ENCODE peak calls at places on chromosomes 3 and 15, in four cellular contexts. W is tibial nerve, Y is spleen, T is breast epithelium. I is an unnamed sample. For H3K9me3 and H3K4me1, the result is how much of the 10 kb centered on the place peaks cover.

GRCh38 chr3:183576487-183577107 is 21.1 kb upstream of the KLHL6 start:
- DNase-seq in T (no peak), Y (no peak), W (no peak), I (no peak)

GRCh38 chr3:89699771-89700170 is 592.4 kb downstream of the EPHA3 start:
- DNase-seq in W (no peak), T (no peak), Y (no peak), I (peak)

GRCh38 chr3:55654123-55654787 is 167.1 kb upstream of the WNT5A start:
- DNase-seq in Y (no peak), T (no peak), W (no peak), I (no peak)

GRCh38 chr15:66912001-66912400 is 153.4 kb upstream of the SMAD3 start:
- DNase-seq in W (no peak), T (no peak), Y (no peak), I (no peak)

GRCh38 chr15:79170256-79170664 is 79.7 kb upstream of the RASGRF1 start:
- DNase-seq in Y (no peak), T (no peak), W (no peak), I (no peak)

GRCh38 chr3:87359807-87360206 is 83.4 kb upstream of the POU1F1 start:
- DNase-seq in T (peak), Y (no peak), W (no peak), I (no peak)

GRCh38 chr3:190382082-190382481 is 5.9 kb upstream of the CLDN16 start:
- DNase-seq in T (no peak), Y (no peak), W (no peak), I (no peak)

GRCh38 chr15:52208306-52208946 is 17.2 kb upstream of the GNB5 start:
- DNase-seq in Y (peak), T (no peak), W (peak), I (peak)

GRCh38 chr3:165839296-165840076 is 2.3 kb upstream of the BCHE start:
- DNase-seq in Y (no peak), W (no peak), T (no peak), I (no peak)

GRCh38 chr3:56415672-56416071 is 52.6 kb downstream of the ERC2 start:
- DNase-seq in T (no peak), W (no peak), Y (no peak), I (no peak)

GRCh38 chr3:122918576-122919290 is 108.8 kb downstream of the SEMA5B start:
- DNase-seq in T (no peak), W (no peak), Y (peak), I (no peak)

GRCh38 chr3:146555311-146555710 is 10.9 kb upstream of the PLSCR1 start:
- DNase-seq in T (no peak), W (no peak), Y (no peak), I (no peak)

GRCh38 chr15:60077581-60078359 is 73.7 kb downstream of the FOXB1 start:
- DNase-seq in T (no peak), W (no peak), Y (no peak), I (no peak)

GRCh38 chr15:56040081-56041035 is 46.9 kb upstream of the NEDD4 start:
- DNase-seq in W (peak), T (no peak), Y (no peak), I (no peak)

GRCh38 chr15:36605626-36606263 is 26.3 kb downstream of the CDIN1 start:
- DNase-seq in T (no peak), W (no peak), Y (no peak), I (no peak)

GRCh38 chr3:72176537-72177041 is 391.6 kb upstream of the PROK2 start:
- DNase-seq in T (no peak), W (no peak), Y (no peak), I (peak)

GRCh38 chr3:140768921-140769320 is 91.1 kb downstream of the TRIM42 start:
- DNase-seq in W (no peak), T (no peak), Y (no peak), I (no peak)

GRCh38 chr3:182245059-182245458 is 533.3 kb downstream of the SOX2 start:
- DNase-seq in Y (no peak), W (no peak), T (no peak), I (no peak)

GRCh38 chr3:168977696-168978374 is 685.7 kb downstream of the MECOM start:
- DNase-seq in Y (no peak), W (no peak), T (no peak), I (no peak)

DNA sequence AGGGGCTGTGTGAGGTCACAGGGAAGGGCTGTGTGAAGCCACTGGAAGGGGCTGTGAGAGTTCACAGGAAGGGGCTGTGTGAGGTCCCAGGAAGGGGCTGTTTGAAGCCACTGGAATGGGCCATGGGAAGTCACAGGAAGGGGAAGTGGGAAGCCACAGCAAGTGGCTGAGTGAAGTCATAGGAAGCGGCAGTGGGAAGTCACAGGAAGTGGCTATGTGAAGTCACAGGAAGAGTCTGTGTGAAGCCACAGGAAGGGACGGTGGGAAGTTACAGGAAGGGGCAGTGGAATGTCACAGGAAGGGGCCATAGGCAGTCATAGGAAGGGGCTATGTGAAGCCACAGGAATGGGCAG is 37.4 kb downstream of the GASK1A start:
- DNase-seq in T (no peak), W (no peak), Y (no peak), I (no peak)
- H3K9me3 ChIP-seq in T (under half), W (under half), Y (under half), I (under half)

GRCh38 chr3:51673181-51673801 is 2.2 kb downstream of the TEX264 start:
- DNase-seq in W (no peak), Y (no peak), T (no peak), I (peak)

GRCh38 chr3:51670711-51671089 is 352 bp upstream of the TEX264 start:
- DNase-seq in T (no peak), Y (no peak), W (no peak), I (no peak)

GRCh38 chr3:51670053-51670666 is 892 bp upstream of the TEX264 start:
- DNase-seq in T (no peak), Y (no peak), W (no peak), I (no peak)

GRCh38 chr3:51672083-51672475 is 1.0 kb downstream of the TEX264 start:
- DNase-seq in W (no peak), Y (no peak), T (no peak), I (no peak)

GRCh38 chr3:51671090-51672082 is at the start of gene TEX264:
- DNase-seq in T (peak), W (peak), Y (peak), I (peak)
- TF ChIP-seq POLR2A in T (peak), W (peak), Y (peak), I (peak)

DNA sequence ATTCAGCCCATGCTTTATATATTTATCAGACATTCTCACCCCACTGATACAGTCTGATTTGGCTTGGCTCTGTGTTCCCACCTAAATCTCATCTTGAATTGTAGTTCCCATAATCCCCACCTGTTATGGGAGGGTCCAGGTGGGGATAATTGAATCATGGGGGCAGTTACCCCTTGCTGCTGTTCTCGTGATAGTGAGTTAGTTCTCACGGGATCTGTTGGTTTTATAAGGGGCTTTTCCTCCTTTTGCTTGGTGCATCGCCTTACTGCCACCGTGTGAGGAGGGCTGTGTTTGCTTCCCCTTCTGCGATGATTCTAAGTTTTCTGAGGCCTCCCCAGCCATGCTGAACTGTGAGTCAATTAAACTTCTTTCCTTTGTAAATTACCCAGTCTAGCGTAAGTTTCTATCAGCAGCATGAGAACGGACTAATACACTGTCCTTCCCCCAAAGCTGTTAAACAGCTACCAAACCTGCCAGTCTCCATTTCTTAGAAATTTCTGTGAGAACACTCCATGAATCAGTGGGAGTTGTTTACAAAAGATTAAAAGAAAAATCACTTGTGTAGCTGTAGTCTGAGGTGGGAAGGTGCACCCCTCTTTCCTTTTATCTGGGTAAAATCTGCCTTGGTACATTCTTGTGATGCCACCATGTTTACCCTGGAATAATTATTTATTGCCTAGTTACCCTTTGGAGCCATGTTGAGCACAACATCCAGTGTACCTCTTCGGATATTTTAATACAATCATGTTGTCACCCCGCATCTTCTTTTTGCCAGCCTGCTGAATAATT is 160.5 kb downstream of the THSD4 start:
- DNase-seq in W (no peak), Y (no peak), T (no peak), I (no peak)
- H3K4me1 ChIP-seq in W (under half), Y (under half), T (under half), I (under half)

DNA sequence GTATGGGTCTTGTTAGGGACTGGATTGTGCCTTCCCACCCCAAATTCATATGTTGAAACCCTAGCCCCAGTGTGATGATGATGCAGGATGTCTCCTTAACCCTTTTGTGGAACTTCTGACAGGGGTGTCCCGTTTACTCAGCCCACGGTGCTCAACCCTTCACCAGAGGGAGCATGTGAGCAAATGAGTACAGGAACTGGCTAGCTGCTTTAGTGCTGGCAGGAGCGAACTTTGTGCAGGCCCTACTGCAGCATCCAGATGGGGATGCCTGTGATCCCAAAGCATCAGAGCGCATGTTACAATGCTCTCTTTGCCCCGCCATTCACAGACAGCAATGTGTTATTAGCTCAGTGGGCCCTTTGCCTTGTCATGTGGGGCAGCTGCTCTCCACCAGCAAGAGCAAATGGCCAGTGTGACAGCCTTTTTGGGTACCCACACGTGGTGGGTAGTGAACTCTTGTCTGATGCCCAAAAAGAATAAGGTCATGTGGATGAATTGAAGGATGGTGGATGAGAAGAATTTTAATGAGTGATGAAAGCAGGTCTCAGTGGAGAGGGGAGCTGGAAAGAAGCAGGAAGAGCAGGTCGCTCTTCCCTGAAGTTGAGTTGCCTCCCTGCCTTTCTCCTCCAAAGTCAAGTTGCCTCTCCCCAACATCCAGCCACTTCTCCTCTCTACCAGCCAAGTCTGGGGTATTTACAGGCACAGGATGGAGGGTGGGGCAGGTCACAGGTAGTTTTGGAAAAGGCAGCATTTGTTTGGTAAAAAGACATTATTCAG is 63.3 kb upstream of the STRIT1 start:
- DNase-seq in Y (no peak), W (no peak), T (no peak), I (no peak)
- H3K9me3 ChIP-seq in Y (under half), W (under half), T (under half), I (under half)

GRCh38 chr15:61403884-61404283 is 174.8 kb upstream of the RORA start:
- DNase-seq in T (no peak), W (no peak), Y (no peak), I (no peak)
- TF ChIP-seq POLR2A in T (no peak), W (no peak), Y (no peak), I (no peak)

DNA sequence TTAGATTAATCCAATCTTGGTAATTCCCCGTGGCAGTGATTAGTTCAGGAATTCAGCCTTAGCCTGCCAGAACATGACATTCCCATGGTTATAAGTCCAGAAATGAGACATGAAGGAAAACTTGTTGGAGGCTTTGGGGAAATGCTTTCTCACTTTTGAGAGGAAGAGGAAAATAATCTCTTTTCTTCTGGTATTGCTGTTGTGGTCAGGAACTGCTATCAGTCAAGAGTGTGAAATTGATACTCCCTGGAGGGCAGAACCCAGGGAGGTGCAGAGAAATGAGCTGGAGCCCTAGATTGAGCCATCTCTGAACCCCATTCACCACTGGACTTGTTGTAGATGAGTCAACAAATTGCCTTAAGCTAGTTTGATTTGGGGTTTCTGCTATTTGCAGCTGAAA is 38.6 kb upstream of the APH1B start:
- DNase-seq in W (no peak), Y (no peak), T (no peak), I (no peak)
- H3K4me1 ChIP-seq in W (under half), Y (half or more), T (under half), I (under half)

DNA sequence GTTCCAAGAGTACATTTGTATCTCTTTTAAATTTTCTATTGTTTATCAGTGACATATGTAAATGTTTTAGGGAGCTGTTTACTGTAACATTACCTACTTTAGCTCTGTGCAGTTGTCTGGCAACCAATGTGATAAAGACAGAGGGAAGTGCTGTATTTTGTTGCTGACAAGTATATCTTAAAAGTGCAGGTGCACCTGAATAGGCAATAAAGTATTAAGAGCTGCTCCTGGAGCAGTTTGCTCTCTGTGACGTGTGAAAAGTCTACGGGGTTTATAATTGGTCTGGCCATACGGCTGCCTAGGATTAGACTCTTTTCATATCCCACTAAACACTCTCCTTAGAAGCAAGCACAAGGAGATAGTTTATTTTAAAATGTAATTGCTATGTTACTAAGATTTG is 178.3 kb downstream of the IGF1R start:
- DNase-seq in W (no peak), Y (no peak), T (no peak), I (no peak)
- H3K9me3 ChIP-seq in W (under half), Y (under half), T (under half), I (under half)

GRCh38 chr3:46976326-46977190 is at the start of gene CCDC12:
- DNase-seq in W (peak), Y (peak), T (peak), I (peak)

GRCh38 chr3:46977811-46978195 is 1.3 kb upstream of the CCDC12 start:
- DNase-seq in T (peak), Y (peak), W (no peak), I (no peak)

GRCh38 chr3:46972396-46972795 is 4.1 kb downstream of the CCDC12 start:
- DNase-seq in Y (peak), W (no peak), T (no peak), I (no peak)

GRCh38 chr3:46971742-46972141 is 4.8 kb downstream of the CCDC12 start:
- DNase-seq in T (no peak), Y (peak), W (no peak), I (no peak)

GRCh38 chr3:46974421-46975227 is 1.9 kb downstream of the CCDC12 start:
- DNase-seq in T (no peak), W (no peak), Y (peak), I (no peak)
- TF ChIP-seq POLR2A in T (no peak), W (no peak), Y (no peak), I (no peak)

DNA sequence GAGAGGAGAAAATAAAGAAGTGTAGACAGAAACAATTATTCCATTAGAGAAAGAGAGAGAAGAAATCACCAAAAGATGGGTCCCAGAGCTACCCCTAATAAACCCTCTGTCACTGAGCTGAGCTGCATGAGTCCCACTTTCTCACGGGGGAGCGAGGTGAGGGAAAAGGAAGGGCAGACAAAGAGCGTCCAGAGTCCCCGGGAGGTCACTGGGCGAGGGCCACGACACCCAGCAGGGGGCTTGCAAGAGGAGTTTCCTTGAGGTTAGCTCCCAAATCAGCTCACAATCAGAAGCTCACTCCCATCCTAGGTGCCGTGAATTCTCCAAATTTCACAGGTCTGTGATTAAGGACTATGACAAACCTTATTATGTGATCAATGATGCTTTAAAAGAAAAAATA is 62.3 kb downstream of the XXYLT1 start:
- DNase-seq in T (no peak), Y (no peak), W (no peak), I (no peak)
- H3K4me1 ChIP-seq in T (under half), Y (half or more), W (under half), I (under half)